ENCODE peak calls at places on chromosome 5, in eight cellular contexts. One of them, this sample, is unnamed.

GRCh38 chr5:9644630-9645029 is 14.5 kb upstream of the TAS2R1 start:
- DNase-seq in Peyer's patch: no peak
- DNase-seq in GM23338: no peak
- DNase-seq in AG09309: no peak
- DNase-seq in neural crest cell: no peak
- DNase-seq in stomach: no peak
- DNase-seq in psoas muscle: no peak
- DNase-seq in suprapubic skin: no peak
- DNase-seq in this sample: no peak

GRCh38 chr5:1172670-1173404 is 28.6 kb upstream of the SLC6A19 start:
- DNase-seq in neural crest cell: no peak
- DNase-seq in Peyer's patch: no peak
- DNase-seq in stomach: no peak
- DNase-seq in AG09309: no peak
- DNase-seq in GM23338: no peak
- DNase-seq in suprapubic skin: no peak
- DNase-seq in psoas muscle: no peak
- DNase-seq in this sample: no peak

GRCh38 chr5:116137544-116138378 is 52.9 kb downstream of the COMMD10 start:
- DNase-seq in Peyer's patch: no peak
- DNase-seq in AG09309: peak; percentile 11
- DNase-seq in suprapubic skin: no peak
- DNase-seq in GM23338: peak; percentile 81
- DNase-seq in neural crest cell: peak; percentile 2
- DNase-seq in psoas muscle: no peak
- DNase-seq in stomach: no peak
- DNase-seq in this sample: peak; percentile 22

GRCh38 chr5:6365977-6366590 is 12.3 kb downstream of the MED10 start:
- DNase-seq in GM23338: no peak
- DNase-seq in psoas muscle: peak; percentile 67
- DNase-seq in AG09309: no peak
- DNase-seq in neural crest cell: no peak
- DNase-seq in stomach: peak; percentile 8
- DNase-seq in Peyer's patch: no peak
- DNase-seq in suprapubic skin: no peak
- DNase-seq in this sample: no peak

GRCh38 chr5:42641321-42642005 is 115.2 kb upstream of the CCDC152 start:
- DNase-seq in Peyer's patch: no peak
- DNase-seq in neural crest cell: no peak
- DNase-seq in AG09309: no peak
- DNase-seq in GM23338: no peak
- DNase-seq in stomach: no peak
- DNase-seq in suprapubic skin: no peak
- DNase-seq in psoas muscle: no peak
- DNase-seq in this sample: no peak

GRCh38 chr5:123007771-123008170 is 28.8 kb downstream of the PPIC start:
- DNase-seq in stomach: no peak
- DNase-seq in psoas muscle: no peak
- DNase-seq in neural crest cell: no peak
- DNase-seq in Peyer's patch: no peak
- DNase-seq in suprapubic skin: no peak
- DNase-seq in AG09309: no peak
- DNase-seq in GM23338: no peak
- DNase-seq in this sample: no peak

GRCh38 chr5:154189256-154189818 is 1.2 kb upstream of the GALNT10 start:
- DNase-seq in stomach: no peak
- DNase-seq in AG09309: no peak
- DNase-seq in neural crest cell: no peak
- DNase-seq in Peyer's patch: peak; percentile 62
- DNase-seq in suprapubic skin: no peak
- DNase-seq in GM23338: peak; percentile 31
- DNase-seq in psoas muscle: peak; percentile 57
- DNase-seq in this sample: no peak

GRCh38 chr5:115349001-115349817 is 52.8 kb upstream of the CCDC112 start:
- DNase-seq in AG09309: peak; percentile 64
- DNase-seq in GM23338: no peak
- DNase-seq in neural crest cell: no peak
- DNase-seq in Peyer's patch: no peak
- DNase-seq in stomach: peak; percentile 36
- DNase-seq in psoas muscle: no peak
- DNase-seq in suprapubic skin: no peak
- DNase-seq in this sample: no peak

GRCh38 chr5:74040065-74040551 is 414.1 kb downstream of the ARHGEF28 start:
- DNase-seq in stomach: no peak
- DNase-seq in Peyer's patch: no peak
- DNase-seq in suprapubic skin: no peak
- DNase-seq in AG09309: peak; percentile 73
- DNase-seq in psoas muscle: no peak
- DNase-seq in GM23338: no peak
- DNase-seq in neural crest cell: no peak
- DNase-seq in this sample: no peak

GRCh38 chr5:390571-391491 is 52.1 kb upstream of the EXOC3 start:
- DNase-seq in GM23338: no peak
- DNase-seq in AG09309: no peak
- DNase-seq in suprapubic skin: peak; percentile 50
- DNase-seq in neural crest cell: no peak
- DNase-seq in psoas muscle: no peak
- DNase-seq in Peyer's patch: peak; percentile 69
- DNase-seq in stomach: peak; percentile 24
- DNase-seq in this sample: peak; percentile 26

GRCh38 chr5:65880673-65881072 is 45.7 kb upstream of the ERBIN start:
- DNase-seq in suprapubic skin: no peak
- DNase-seq in GM23338: no peak
- DNase-seq in neural crest cell: no peak
- DNase-seq in stomach: no peak
- DNase-seq in AG09309: no peak
- DNase-seq in psoas muscle: no peak
- DNase-seq in Peyer's patch: no peak
- DNase-seq in this sample: no peak

GRCh38 chr5:78890663-78891379 is 94.3 kb downstream of the ARSB start:
- DNase-seq in suprapubic skin: no peak
- DNase-seq in psoas muscle: no peak
- DNase-seq in neural crest cell: no peak
- DNase-seq in AG09309: no peak
- DNase-seq in Peyer's patch: no peak
- DNase-seq in stomach: no peak
- DNase-seq in GM23338: no peak
- DNase-seq in this sample: no peak

GRCh38 chr5:78887384-78888118 is 97.6 kb downstream of the ARSB start:
- DNase-seq in psoas muscle: no peak
- DNase-seq in suprapubic skin: no peak
- DNase-seq in Peyer's patch: no peak
- DNase-seq in neural crest cell: no peak
- DNase-seq in AG09309: no peak
- DNase-seq in GM23338: no peak
- DNase-seq in stomach: no peak
- DNase-seq in this sample: peak; percentile 50

GRCh38 chr5:78889759-78890158 is 95.4 kb downstream of the ARSB start:
- DNase-seq in Peyer's patch: no peak
- DNase-seq in neural crest cell: no peak
- DNase-seq in psoas muscle: no peak
- DNase-seq in GM23338: no peak
- DNase-seq in suprapubic skin: no peak
- DNase-seq in stomach: no peak
- DNase-seq in AG09309: no peak
- DNase-seq in this sample: no peak

GRCh38 chr5:78888580-78889187 is 96.4 kb downstream of the ARSB start:
- DNase-seq in suprapubic skin: no peak
- DNase-seq in neural crest cell: no peak
- DNase-seq in Peyer's patch: no peak
- DNase-seq in AG09309: no peak
- DNase-seq in psoas muscle: peak; percentile 63
- DNase-seq in stomach: no peak
- DNase-seq in GM23338: no peak
- DNase-seq in this sample: no peak

GRCh38 chr5:78886650-78887230 is 98.4 kb downstream of the ARSB start:
- DNase-seq in suprapubic skin: no peak
- DNase-seq in AG09309: no peak
- DNase-seq in neural crest cell: no peak
- DNase-seq in GM23338: peak; percentile 20
- DNase-seq in Peyer's patch: no peak
- DNase-seq in psoas muscle: no peak
- DNase-seq in stomach: no peak
- DNase-seq in this sample: no peak
- TF ChIP-seq CTCF in suprapubic skin: peak; percentile 24
- TF ChIP-seq CTCF in AG09309: peak; percentile 57
- TF ChIP-seq CTCF in neural crest cell: peak; percentile 74
- TF ChIP-seq CTCF in GM23338: peak; percentile 44
- TF ChIP-seq CTCF in Peyer's patch: peak; percentile 31
- TF ChIP-seq CTCF in psoas muscle: peak; percentile 52
- TF ChIP-seq CTCF in stomach: peak; percentile 42
- TF ChIP-seq CTCF in this sample: peak; percentile 27

DNA sequence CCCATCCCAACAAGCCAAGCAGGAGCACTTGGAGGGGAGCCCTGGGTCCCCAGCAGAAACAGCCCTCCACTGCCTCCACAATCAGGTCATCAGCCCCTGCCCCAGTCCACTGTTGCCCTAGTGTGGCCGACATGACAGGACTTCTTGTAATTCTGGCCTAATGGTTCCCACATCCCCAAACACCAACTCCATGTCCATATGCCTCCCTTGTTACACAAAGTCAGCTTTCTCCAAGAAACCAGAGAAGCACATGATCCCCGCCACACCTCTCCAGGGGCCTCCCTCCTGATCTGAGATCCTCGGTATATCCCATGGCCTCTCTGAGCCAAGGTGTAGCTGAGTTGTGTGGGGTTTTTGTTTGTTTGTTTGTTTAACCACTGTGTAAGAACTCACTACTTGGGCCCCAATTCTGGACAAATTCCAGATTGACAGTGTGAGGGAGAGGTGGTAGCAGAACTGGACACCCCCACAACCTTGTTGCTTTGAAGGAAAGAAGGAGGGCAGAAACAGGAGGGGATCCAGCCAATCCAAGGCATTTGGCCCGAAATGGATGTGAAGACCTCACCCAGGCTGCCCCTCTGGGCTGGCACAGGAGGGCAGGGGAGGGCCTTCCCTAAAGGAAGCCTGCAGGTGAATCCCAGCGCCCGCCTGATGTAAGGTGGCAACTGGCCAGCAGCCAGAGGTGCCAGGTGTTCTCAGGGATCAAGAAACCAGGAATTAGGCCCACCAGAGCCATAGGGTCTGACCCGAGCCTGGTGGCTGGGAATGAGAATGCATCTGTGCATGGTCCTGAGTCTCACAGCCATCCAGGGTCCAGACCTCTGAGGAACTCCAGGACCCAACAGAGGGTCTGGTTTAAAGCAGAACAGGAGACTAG is 13.5 kb downstream of the IRF1 start:
- DNase-seq in Peyer's patch: peak; percentile 75
- DNase-seq in AG09309: no peak
- DNase-seq in stomach: no peak
- DNase-seq in psoas muscle: no peak
- DNase-seq in suprapubic skin: peak; percentile 40
- DNase-seq in neural crest cell: no peak
- DNase-seq in GM23338: peak; percentile 37
- DNase-seq in this sample: no peak
- TF ChIP-seq CTCF in Peyer's patch: peak; percentile 18
- TF ChIP-seq CTCF in AG09309: no peak
- TF ChIP-seq CTCF in stomach: no peak
- TF ChIP-seq CTCF in psoas muscle: no peak
- TF ChIP-seq CTCF in suprapubic skin: no peak
- TF ChIP-seq CTCF in neural crest cell: peak; percentile 23
- TF ChIP-seq CTCF in GM23338: no peak
- TF ChIP-seq CTCF in this sample: no peak

DNA sequence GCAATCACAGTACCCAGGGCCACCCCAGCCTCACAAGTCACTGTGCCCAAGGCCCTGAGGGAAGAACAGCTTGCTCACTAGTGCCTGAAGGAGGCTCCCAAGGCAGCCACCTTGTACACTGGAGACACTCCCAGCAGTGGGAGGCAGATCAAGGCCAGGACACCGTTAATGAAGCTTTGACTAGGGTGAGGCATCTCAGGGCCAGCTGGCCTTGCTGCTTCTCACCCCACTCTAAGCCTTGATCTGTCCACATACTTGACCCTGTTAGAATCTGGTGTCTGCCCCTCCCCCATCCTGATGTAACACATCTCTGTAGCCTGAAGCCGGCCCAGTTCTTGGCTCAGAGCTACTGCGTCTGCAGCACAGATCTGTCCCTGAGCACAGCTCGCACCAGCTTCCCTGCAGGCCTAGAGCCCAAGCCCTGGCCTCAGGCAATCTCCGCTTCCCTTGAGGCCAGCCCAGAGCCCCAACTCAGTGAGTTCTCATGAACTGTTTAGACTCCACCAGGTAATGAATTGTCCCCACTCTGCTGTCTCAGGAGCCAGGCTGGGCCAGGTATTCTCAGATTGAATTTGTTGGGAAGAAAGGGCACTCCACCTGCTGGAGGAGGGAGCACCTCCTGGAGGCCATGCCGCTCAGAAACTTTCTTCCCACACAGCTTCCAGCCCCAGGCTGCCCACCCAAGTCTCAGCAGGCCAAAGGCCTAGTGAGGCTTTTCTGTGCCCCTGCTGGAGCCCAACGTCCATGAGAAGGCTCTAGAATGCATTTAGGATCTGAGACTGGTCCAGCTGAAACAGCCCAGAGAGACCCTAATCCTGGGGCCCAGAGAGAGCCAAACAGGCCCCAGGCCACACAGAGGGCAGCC is 13.4 kb upstream of the JADE2 start:
- DNase-seq in Peyer's patch: peak; percentile 70
- DNase-seq in neural crest cell: no peak
- DNase-seq in suprapubic skin: peak; percentile 79
- DNase-seq in psoas muscle: peak; percentile 94
- DNase-seq in stomach: peak; percentile 67
- DNase-seq in GM23338: peak; percentile 87
- DNase-seq in AG09309: no peak
- DNase-seq in this sample: no peak
- TF ChIP-seq CTCF in Peyer's patch: peak; percentile 51
- TF ChIP-seq CTCF in neural crest cell: no peak
- TF ChIP-seq CTCF in suprapubic skin: peak; percentile 7
- TF ChIP-seq CTCF in psoas muscle: peak; percentile 41
- TF ChIP-seq CTCF in stomach: peak; percentile 14
- TF ChIP-seq CTCF in GM23338: peak; percentile 69
- TF ChIP-seq CTCF in AG09309: no peak
- TF ChIP-seq CTCF in this sample: no peak

DNA sequence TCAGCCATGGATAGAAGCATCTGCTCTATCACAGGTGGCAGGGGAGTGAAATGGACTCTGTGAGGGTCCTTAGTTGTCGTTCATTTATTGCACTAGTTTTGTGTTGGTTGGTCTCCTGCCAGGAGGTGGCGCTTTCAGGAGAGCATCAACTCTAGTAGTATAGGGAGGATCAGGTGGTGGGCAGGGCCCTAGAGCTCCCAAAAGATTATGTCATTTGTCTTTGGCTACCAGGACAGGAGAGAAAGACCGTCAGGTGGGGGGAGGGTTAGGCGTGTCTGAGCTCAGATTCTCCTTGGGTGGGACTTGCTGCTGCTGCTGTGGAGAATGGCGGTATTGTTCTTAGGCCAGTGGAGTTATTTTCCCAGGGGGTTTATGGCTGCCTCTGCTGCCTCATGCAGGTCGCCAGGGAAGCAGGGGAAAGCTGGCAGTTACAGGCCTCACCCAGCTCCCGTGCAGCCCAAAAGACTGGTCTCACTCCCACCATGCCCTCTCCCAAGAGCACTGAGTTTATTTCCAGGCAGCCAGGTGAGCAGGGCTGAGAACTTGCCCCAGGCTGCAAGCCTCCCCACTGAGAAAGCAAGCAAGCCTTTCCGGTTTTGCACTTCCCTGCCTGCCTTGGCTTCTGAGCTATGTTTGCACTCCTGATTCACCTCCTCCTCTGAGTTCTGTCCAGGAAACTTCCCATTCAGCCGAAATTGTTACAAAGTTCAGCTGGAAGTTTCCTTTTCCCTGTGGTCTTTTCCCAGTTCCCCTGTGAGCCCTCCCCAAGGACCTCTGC is 317.3 kb downstream of the TAF11L14 start:
- DNase-seq in stomach: no peak
- DNase-seq in AG09309: no peak
- DNase-seq in GM23338: peak; percentile 88
- DNase-seq in suprapubic skin: no peak
- DNase-seq in psoas muscle: no peak
- DNase-seq in neural crest cell: peak; percentile 7
- DNase-seq in Peyer's patch: no peak
- DNase-seq in this sample: no peak
- TF ChIP-seq CTCF in stomach: no peak
- TF ChIP-seq CTCF in AG09309: no peak
- TF ChIP-seq CTCF in GM23338: peak; percentile 75
- TF ChIP-seq CTCF in suprapubic skin: no peak
- TF ChIP-seq CTCF in psoas muscle: no peak
- TF ChIP-seq CTCF in neural crest cell: peak; percentile 67
- TF ChIP-seq CTCF in Peyer's patch: no peak
- TF ChIP-seq CTCF in this sample: no peak